ENCODE peak calls at places on chromosomes 2 and 18, in nine cellular contexts. One of them, this sample, is unnamed.

GRCh38 chr2:101873543-101873942 is 118.2 kb upstream of the IL1R2 start:
- DNase-seq in neural crest cell: no peak
- DNase-seq in HL-60: no peak
- DNase-seq in OCI-LY7: peak
- DNase-seq in hepatocyte: no peak
- DNase-seq in WTC11: no peak
- DNase-seq in CD8-positive, alpha-beta T cell: no peak
- DNase-seq in HFF-Myc: no peak
- DNase-seq in colonic mucosa: no peak
- DNase-seq in this sample: no peak

GRCh38 chr2:173989886-173990744 is 24.9 kb upstream of the SP3 start:
- DNase-seq in neural crest cell: no peak
- DNase-seq in HL-60: no peak
- DNase-seq in OCI-LY7: peak
- DNase-seq in hepatocyte: no peak
- DNase-seq in WTC11: no peak
- DNase-seq in CD8-positive, alpha-beta T cell: no peak
- DNase-seq in HFF-Myc: no peak
- DNase-seq in colonic mucosa: no peak
- DNase-seq in this sample: peak

GRCh38 chr2:169069341-169069740 is at the start of gene DHRS9:
- DNase-seq in neural crest cell: no peak
- DNase-seq in HL-60: peak
- DNase-seq in OCI-LY7: no peak
- DNase-seq in hepatocyte: peak
- DNase-seq in WTC11: no peak
- DNase-seq in CD8-positive, alpha-beta T cell: no peak
- DNase-seq in HFF-Myc: no peak
- DNase-seq in colonic mucosa: peak
- DNase-seq in this sample: no peak

GRCh38 chr2:774436-774835 is 97.2 kb upstream of the TMEM18 start:
- DNase-seq in neural crest cell: no peak
- DNase-seq in HL-60: no peak
- DNase-seq in OCI-LY7: no peak
- DNase-seq in hepatocyte: no peak
- DNase-seq in WTC11: peak
- DNase-seq in CD8-positive, alpha-beta T cell: no peak
- DNase-seq in HFF-Myc: no peak
- DNase-seq in colonic mucosa: no peak
- DNase-seq in this sample: no peak

GRCh38 chr2:198004173-198004572 is 199.8 kb downstream of the PLCL1 start:
- DNase-seq in neural crest cell: no peak
- DNase-seq in HL-60: no peak
- DNase-seq in OCI-LY7: no peak
- DNase-seq in hepatocyte: no peak
- DNase-seq in WTC11: no peak
- DNase-seq in CD8-positive, alpha-beta T cell: no peak
- DNase-seq in HFF-Myc: no peak
- DNase-seq in colonic mucosa: no peak
- DNase-seq in this sample: no peak

GRCh38 chr2:43455735-43456642 is 139.8 kb downstream of the THADA start:
- DNase-seq in neural crest cell: no peak
- DNase-seq in HL-60: no peak
- DNase-seq in OCI-LY7: no peak
- DNase-seq in hepatocyte: peak
- DNase-seq in WTC11: no peak
- DNase-seq in CD8-positive, alpha-beta T cell: no peak
- DNase-seq in HFF-Myc: no peak
- DNase-seq in colonic mucosa: no peak
- DNase-seq in this sample: no peak

GRCh38 chr2:96870631-96871255 is 863 bp upstream of the SEMA4C start:
- DNase-seq in neural crest cell: no peak
- DNase-seq in HL-60: no peak
- DNase-seq in OCI-LY7: no peak
- DNase-seq in hepatocyte: peak
- DNase-seq in WTC11: no peak
- DNase-seq in CD8-positive, alpha-beta T cell: peak
- DNase-seq in HFF-Myc: no peak
- DNase-seq in colonic mucosa: peak
- DNase-seq in this sample: no peak

GRCh38 chr2:236085647-236086046 is 82.5 kb downstream of the GBX2 start:
- DNase-seq in neural crest cell: peak
- DNase-seq in HL-60: no peak
- DNase-seq in OCI-LY7: no peak
- DNase-seq in hepatocyte: no peak
- DNase-seq in WTC11: no peak
- DNase-seq in CD8-positive, alpha-beta T cell: no peak
- DNase-seq in HFF-Myc: no peak
- DNase-seq in colonic mucosa: no peak
- DNase-seq in this sample: no peak

GRCh38 chr2:47076586-47077441 is 78.3 kb downstream of the STPG4 start:
- DNase-seq in neural crest cell: no peak
- DNase-seq in HL-60: no peak
- DNase-seq in OCI-LY7: no peak
- DNase-seq in hepatocyte: peak
- DNase-seq in WTC11: no peak
- DNase-seq in CD8-positive, alpha-beta T cell: no peak
- DNase-seq in HFF-Myc: peak
- DNase-seq in colonic mucosa: peak
- DNase-seq in this sample: no peak

GRCh38 chr2:147327636-147328035 is 517.2 kb upstream of the ACVR2A start:
- DNase-seq in neural crest cell: no peak
- DNase-seq in HL-60: no peak
- DNase-seq in OCI-LY7: no peak
- DNase-seq in hepatocyte: no peak
- DNase-seq in WTC11: no peak
- DNase-seq in CD8-positive, alpha-beta T cell: no peak
- DNase-seq in HFF-Myc: no peak
- DNase-seq in colonic mucosa: no peak
- DNase-seq in this sample: no peak

GRCh38 chr18:55354795-55355194 is 233.2 kb downstream of the TCF4 start:
- DNase-seq in neural crest cell: no peak
- DNase-seq in HL-60: no peak
- DNase-seq in OCI-LY7: no peak
- DNase-seq in hepatocyte: no peak
- DNase-seq in WTC11: no peak
- DNase-seq in CD8-positive, alpha-beta T cell: no peak
- DNase-seq in HFF-Myc: no peak
- DNase-seq in colonic mucosa: no peak
- DNase-seq in this sample: no peak

DNA sequence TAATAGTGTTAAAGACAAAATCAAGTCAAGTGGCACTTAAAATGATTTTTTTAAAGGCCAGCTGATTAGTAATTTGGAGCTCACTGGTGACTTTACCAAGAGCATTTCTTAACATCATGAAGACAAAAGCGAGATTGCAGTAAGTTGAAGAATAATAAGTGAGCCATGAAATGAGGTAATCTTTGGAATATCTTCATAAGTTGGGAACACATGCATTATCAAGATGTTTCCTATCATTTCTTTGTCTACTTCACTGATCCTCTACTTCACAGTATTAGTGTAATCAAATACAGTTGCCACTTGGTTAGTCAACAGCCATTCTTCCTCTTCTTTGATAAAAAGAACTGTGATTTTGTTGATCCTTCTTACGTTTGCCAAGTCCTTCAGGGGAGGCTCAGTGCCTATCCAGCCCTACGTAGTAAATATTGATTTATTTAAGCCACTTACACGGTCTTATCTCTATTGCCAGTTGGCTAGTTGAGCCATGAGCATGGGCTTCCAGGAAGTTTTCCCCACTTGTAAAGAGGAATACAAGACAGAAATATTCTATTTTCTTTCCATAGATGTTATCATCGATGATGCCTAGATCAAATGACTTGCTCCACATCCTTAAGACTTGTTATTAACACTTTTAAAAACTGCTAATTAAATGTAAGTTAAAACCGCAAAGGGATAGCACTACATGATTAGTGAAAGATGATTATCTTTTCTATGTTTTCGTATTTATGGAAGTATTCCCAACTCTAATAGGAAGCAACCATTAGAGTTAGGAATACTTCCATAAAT is 46.1 kb downstream of the YES1 start:
- DNase-seq in neural crest cell: no peak
- DNase-seq in HL-60: no peak
- DNase-seq in OCI-LY7: no peak
- DNase-seq in hepatocyte: no peak
- DNase-seq in WTC11: no peak
- DNase-seq in CD8-positive, alpha-beta T cell: no peak
- DNase-seq in HFF-Myc: no peak
- DNase-seq in colonic mucosa: no peak
- DNase-seq in this sample: no peak
- TF ChIP-seq CTCF in neural crest cell: no peak
- TF ChIP-seq CTCF in HL-60: no peak
- TF ChIP-seq CTCF in OCI-LY7: no peak
- TF ChIP-seq CTCF in hepatocyte: no peak
- TF ChIP-seq CTCF in WTC11: no peak
- TF ChIP-seq CTCF in CD8-positive, alpha-beta T cell: no peak
- TF ChIP-seq CTCF in HFF-Myc: no peak
- TF ChIP-seq CTCF in colonic mucosa: no peak
- TF ChIP-seq CTCF in this sample: no peak

GRCh38 chr18:24517554-24517953 is 57.1 kb downstream of the HRH4 start:
- DNase-seq in neural crest cell: no peak
- DNase-seq in HL-60: no peak
- DNase-seq in OCI-LY7: no peak
- DNase-seq in hepatocyte: no peak
- DNase-seq in WTC11: no peak
- DNase-seq in CD8-positive, alpha-beta T cell: no peak
- DNase-seq in HFF-Myc: no peak
- DNase-seq in colonic mucosa: no peak
- DNase-seq in this sample: no peak

GRCh38 chr18:24514439-24514838 is 54.0 kb downstream of the HRH4 start:
- DNase-seq in neural crest cell: no peak
- DNase-seq in HL-60: peak
- DNase-seq in OCI-LY7: peak
- DNase-seq in hepatocyte: no peak
- DNase-seq in WTC11: no peak
- DNase-seq in CD8-positive, alpha-beta T cell: no peak
- DNase-seq in HFF-Myc: peak
- DNase-seq in colonic mucosa: no peak
- DNase-seq in this sample: peak

GRCh38 chr18:24515721-24516120 is 55.3 kb downstream of the HRH4 start:
- DNase-seq in neural crest cell: no peak
- DNase-seq in HL-60: no peak
- DNase-seq in OCI-LY7: no peak
- DNase-seq in hepatocyte: no peak
- DNase-seq in WTC11: no peak
- DNase-seq in CD8-positive, alpha-beta T cell: no peak
- DNase-seq in HFF-Myc: no peak
- DNase-seq in colonic mucosa: no peak
- DNase-seq in this sample: no peak

GRCh38 chr18:24518596-24518995 is 58.2 kb downstream of the HRH4 start:
- DNase-seq in neural crest cell: no peak
- DNase-seq in HL-60: no peak
- DNase-seq in OCI-LY7: no peak
- DNase-seq in hepatocyte: no peak
- DNase-seq in WTC11: no peak
- DNase-seq in CD8-positive, alpha-beta T cell: no peak
- DNase-seq in HFF-Myc: no peak
- DNase-seq in colonic mucosa: no peak
- DNase-seq in this sample: no peak
- TF ChIP-seq CTCF in neural crest cell: no peak
- TF ChIP-seq CTCF in HL-60: no peak
- TF ChIP-seq CTCF in OCI-LY7: no peak
- TF ChIP-seq CTCF in hepatocyte: no peak
- TF ChIP-seq CTCF in WTC11: no peak
- TF ChIP-seq CTCF in CD8-positive, alpha-beta T cell: no peak
- TF ChIP-seq CTCF in HFF-Myc: no peak
- TF ChIP-seq CTCF in colonic mucosa: no peak
- TF ChIP-seq CTCF in this sample: no peak

DNA sequence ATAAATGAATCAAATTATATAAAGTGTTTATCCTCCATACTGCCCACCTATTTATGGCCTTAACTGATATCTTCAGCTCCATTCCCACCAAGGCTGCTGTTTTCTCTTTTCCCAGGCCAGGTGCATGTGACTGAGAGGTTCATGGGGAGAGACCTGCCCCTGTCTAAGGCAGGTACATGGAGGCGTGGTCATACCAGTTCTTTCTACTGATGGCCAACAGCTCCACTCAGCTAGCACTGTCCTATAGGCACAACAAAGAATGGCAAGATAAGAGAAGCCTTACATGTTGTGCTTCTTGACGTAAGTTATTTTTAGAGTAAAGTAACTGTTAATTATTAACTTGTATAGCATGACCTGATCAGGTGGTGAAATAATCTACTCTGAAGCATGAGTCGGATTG is 16.8 kb downstream of the AKAIN1 start:
- DNase-seq in neural crest cell: no peak
- DNase-seq in HL-60: no peak
- DNase-seq in OCI-LY7: no peak
- DNase-seq in hepatocyte: peak
- DNase-seq in WTC11: no peak
- DNase-seq in CD8-positive, alpha-beta T cell: no peak
- DNase-seq in HFF-Myc: no peak
- DNase-seq in colonic mucosa: no peak
- DNase-seq in this sample: no peak
- TF ChIP-seq CTCF in neural crest cell: no peak
- TF ChIP-seq CTCF in HL-60: no peak
- TF ChIP-seq CTCF in OCI-LY7: no peak
- TF ChIP-seq CTCF in hepatocyte: no peak
- TF ChIP-seq CTCF in WTC11: no peak
- TF ChIP-seq CTCF in CD8-positive, alpha-beta T cell: no peak
- TF ChIP-seq CTCF in HFF-Myc: no peak
- TF ChIP-seq CTCF in colonic mucosa: no peak
- TF ChIP-seq CTCF in this sample: no peak

GRCh38 chr2:219332542-219332941 is at the start of gene RESP18:
- DNase-seq in neural crest cell: no peak
- DNase-seq in HL-60: no peak
- DNase-seq in OCI-LY7: no peak
- DNase-seq in hepatocyte: no peak
- DNase-seq in WTC11: peak
- DNase-seq in CD8-positive, alpha-beta T cell: no peak
- DNase-seq in HFF-Myc: no peak
- DNase-seq in colonic mucosa: no peak
- DNase-seq in this sample: no peak

GRCh38 chr2:219331560-219332213 is 857 bp downstream of the RESP18 start:
- DNase-seq in neural crest cell: peak
- DNase-seq in HL-60: no peak
- DNase-seq in OCI-LY7: no peak
- DNase-seq in hepatocyte: peak
- DNase-seq in WTC11: peak
- DNase-seq in CD8-positive, alpha-beta T cell: no peak
- DNase-seq in HFF-Myc: no peak
- DNase-seq in colonic mucosa: no peak
- DNase-seq in this sample: no peak

GRCh38 chr2:219335373-219335786 is 2.8 kb upstream of the RESP18 start:
- DNase-seq in neural crest cell: no peak
- DNase-seq in HL-60: no peak
- DNase-seq in OCI-LY7: no peak
- DNase-seq in hepatocyte: no peak
- DNase-seq in WTC11: peak
- DNase-seq in CD8-positive, alpha-beta T cell: no peak
- DNase-seq in HFF-Myc: no peak
- DNase-seq in colonic mucosa: no peak
- DNase-seq in this sample: no peak
- TF ChIP-seq CTCF in neural crest cell: no peak
- TF ChIP-seq CTCF in HL-60: no peak
- TF ChIP-seq CTCF in OCI-LY7: no peak
- TF ChIP-seq CTCF in hepatocyte: no peak
- TF ChIP-seq CTCF in WTC11: no peak
- TF ChIP-seq CTCF in CD8-positive, alpha-beta T cell: no peak
- TF ChIP-seq CTCF in HFF-Myc: no peak
- TF ChIP-seq CTCF in colonic mucosa: no peak
- TF ChIP-seq CTCF in this sample: no peak

This sample was measured in GM10248.